ENCODE peak calls at places on chromosomes 7 and 10, in six cellular contexts. One of them, this sample, is unnamed.

GRCh38 chr10:13346280-13346819 is 1.7 kb downstream of the SEPHS1 start:
- DNase-seq in prostate gland: no peak
- DNase-seq in CD8-positive, alpha-beta T cell: no peak
- DNase-seq in body of pancreas: no peak
- DNase-seq in lower lobe of right lung: no peak
- DNase-seq in suprapubic skin: no peak
- DNase-seq in this sample: no peak

GRCh38 chr7:114973147-114973546 is 51.3 kb downstream of the MDFIC start:
- DNase-seq in lower lobe of right lung: no peak
- DNase-seq in body of pancreas: no peak
- DNase-seq in suprapubic skin: no peak
- DNase-seq in prostate gland: no peak
- DNase-seq in CD8-positive, alpha-beta T cell: no peak
- DNase-seq in this sample: no peak

GRCh38 chr10:46537309-46537708 is 19.1 kb downstream of the GPRIN2 start:
- DNase-seq in suprapubic skin: peak; percentile 47
- DNase-seq in prostate gland: no peak
- DNase-seq in body of pancreas: no peak
- DNase-seq in CD8-positive, alpha-beta T cell: no peak
- DNase-seq in lower lobe of right lung: no peak
- DNase-seq in this sample: no peak

GRCh38 chr10:32372000-32372875 is 25.3 kb upstream of the EPC1 start:
- DNase-seq in CD8-positive, alpha-beta T cell: no peak
- DNase-seq in suprapubic skin: no peak
- DNase-seq in body of pancreas: peak; percentile 61
- DNase-seq in prostate gland: no peak
- DNase-seq in lower lobe of right lung: no peak
- DNase-seq in this sample: no peak

GRCh38 chr7:5767066-5767465 is 14.4 kb downstream of the RNF216 start:
- DNase-seq in CD8-positive, alpha-beta T cell: no peak
- DNase-seq in lower lobe of right lung: no peak
- DNase-seq in suprapubic skin: no peak
- DNase-seq in body of pancreas: no peak
- DNase-seq in prostate gland: no peak
- DNase-seq in this sample: no peak

GRCh38 chr7:16989883-16990413 is 108.2 kb upstream of the AGR3 start:
- DNase-seq in prostate gland: peak; percentile 98
- DNase-seq in CD8-positive, alpha-beta T cell: no peak
- DNase-seq in lower lobe of right lung: peak; percentile 75
- DNase-seq in suprapubic skin: peak; percentile 83
- DNase-seq in body of pancreas: peak; percentile 70
- DNase-seq in this sample: peak; percentile 65

GRCh38 chr7:63789378-63790176 is 209.1 kb upstream of the ZNF722 start:
- DNase-seq in suprapubic skin: peak; percentile 76
- DNase-seq in prostate gland: peak; percentile 12
- DNase-seq in lower lobe of right lung: no peak
- DNase-seq in CD8-positive, alpha-beta T cell: no peak
- DNase-seq in body of pancreas: no peak
- DNase-seq in this sample: no peak

GRCh38 chr7:11473807-11474424 is 358.1 kb downstream of the THSD7A start:
- DNase-seq in suprapubic skin: no peak
- DNase-seq in prostate gland: no peak
- DNase-seq in CD8-positive, alpha-beta T cell: no peak
- DNase-seq in body of pancreas: no peak
- DNase-seq in lower lobe of right lung: no peak
- DNase-seq in this sample: no peak

GRCh38 chr10:110005716-110006115 is 2.1 kb upstream of the ADD3 start:
- DNase-seq in lower lobe of right lung: no peak
- DNase-seq in CD8-positive, alpha-beta T cell: no peak
- DNase-seq in body of pancreas: peak; percentile 22
- DNase-seq in prostate gland: no peak
- DNase-seq in suprapubic skin: no peak
- DNase-seq in this sample: peak; percentile 61

GRCh38 chr7:4168041-4168440 is 514.1 kb upstream of the FOXK1 start:
- DNase-seq in body of pancreas: no peak
- DNase-seq in prostate gland: no peak
- DNase-seq in lower lobe of right lung: no peak
- DNase-seq in CD8-positive, alpha-beta T cell: no peak
- DNase-seq in suprapubic skin: no peak
- DNase-seq in this sample: no peak

GRCh38 chr7:118214051-118214832 is 10.3 kb upstream of the ANKRD7 start:
- DNase-seq in prostate gland: peak; percentile 65
- DNase-seq in CD8-positive, alpha-beta T cell: peak; percentile 72
- DNase-seq in suprapubic skin: peak; percentile 81
- DNase-seq in lower lobe of right lung: peak; percentile 69
- DNase-seq in body of pancreas: peak; percentile 72
- DNase-seq in this sample: no peak

GRCh38 chr10:109517748-109518147 is 405.6 kb downstream of the XPNPEP1 start:
- DNase-seq in CD8-positive, alpha-beta T cell: no peak
- DNase-seq in suprapubic skin: no peak
- DNase-seq in lower lobe of right lung: no peak
- DNase-seq in prostate gland: no peak
- DNase-seq in body of pancreas: no peak
- DNase-seq in this sample: no peak

GRCh38 chr10:9379183-9379582 is 1324.7 kb downstream of the GATA3 start:
- DNase-seq in prostate gland: no peak
- DNase-seq in body of pancreas: no peak
- DNase-seq in CD8-positive, alpha-beta T cell: no peak
- DNase-seq in lower lobe of right lung: no peak
- DNase-seq in suprapubic skin: no peak
- DNase-seq in this sample: no peak

GRCh38 chr7:90345548-90346319 is 782 bp upstream of the GTPBP10 start:
- DNase-seq in prostate gland: peak; percentile 27
- DNase-seq in suprapubic skin: no peak
- DNase-seq in lower lobe of right lung: no peak
- DNase-seq in CD8-positive, alpha-beta T cell: no peak
- DNase-seq in body of pancreas: no peak
- DNase-seq in this sample: peak; percentile 20

GRCh38 chr7:105353752-105354328 is 34.9 kb downstream of the SRPK2 start:
- DNase-seq in lower lobe of right lung: peak; percentile 56
- DNase-seq in CD8-positive, alpha-beta T cell: no peak
- DNase-seq in suprapubic skin: no peak
- DNase-seq in body of pancreas: no peak
- DNase-seq in prostate gland: no peak
- DNase-seq in this sample: no peak

GRCh38 chr10:110422548-110422947 is 75.2 kb upstream of the DUSP5 start:
- DNase-seq in lower lobe of right lung: no peak
- DNase-seq in body of pancreas: no peak
- DNase-seq in prostate gland: no peak
- DNase-seq in suprapubic skin: no peak
- DNase-seq in CD8-positive, alpha-beta T cell: no peak
- DNase-seq in this sample: no peak

GRCh38 chr10:9635691-9636090 is 1382.0 kb upstream of the CELF2 start:
- DNase-seq in lower lobe of right lung: no peak
- DNase-seq in body of pancreas: no peak
- DNase-seq in prostate gland: no peak
- DNase-seq in suprapubic skin: no peak
- DNase-seq in CD8-positive, alpha-beta T cell: no peak
- DNase-seq in this sample: no peak

GRCh38 chr10:68331455-68332258 is at the start of gene HNRNPH3:
- DNase-seq in prostate gland: peak; percentile 98
- DNase-seq in CD8-positive, alpha-beta T cell: peak; percentile 99
- DNase-seq in suprapubic skin: peak; percentile 99
- DNase-seq in lower lobe of right lung: peak; percentile 97
- DNase-seq in body of pancreas: peak; percentile 99
- DNase-seq in this sample: peak; percentile 99

GRCh38 chr10:34598972-34599371 is 216.1 kb downstream of the PARD3 start:
- DNase-seq in lower lobe of right lung: no peak
- DNase-seq in suprapubic skin: no peak
- DNase-seq in body of pancreas: no peak
- DNase-seq in prostate gland: no peak
- DNase-seq in CD8-positive, alpha-beta T cell: no peak
- DNase-seq in this sample: no peak

GRCh38 chr7:111242361-111242760 is 151.4 kb downstream of the LRRN3 start:
- DNase-seq in CD8-positive, alpha-beta T cell: no peak
- DNase-seq in lower lobe of right lung: no peak
- DNase-seq in prostate gland: no peak
- DNase-seq in suprapubic skin: no peak
- DNase-seq in body of pancreas: no peak
- DNase-seq in this sample: no peak

GRCh38 chr10:73044378-73045285 is 52.0 kb downstream of the P4HA1 start:
- DNase-seq in CD8-positive, alpha-beta T cell: no peak
- DNase-seq in prostate gland: no peak
- DNase-seq in lower lobe of right lung: no peak
- DNase-seq in body of pancreas: no peak
- DNase-seq in suprapubic skin: no peak
- DNase-seq in this sample: no peak

GRCh38 chr10:110069502-110069982 is 61.8 kb downstream of the ADD3 start:
- DNase-seq in suprapubic skin: no peak
- DNase-seq in CD8-positive, alpha-beta T cell: no peak
- DNase-seq in lower lobe of right lung: no peak
- DNase-seq in prostate gland: no peak
- DNase-seq in body of pancreas: no peak
- DNase-seq in this sample: no peak

GRCh38 chr10:30606313-30606712 is 23.2 kb downstream of the LYZL2 start:
- DNase-seq in lower lobe of right lung: no peak
- DNase-seq in prostate gland: no peak
- DNase-seq in body of pancreas: no peak
- DNase-seq in CD8-positive, alpha-beta T cell: no peak
- DNase-seq in suprapubic skin: no peak
- DNase-seq in this sample: no peak

GRCh38 chr10:131346456-131346855 is 34.9 kb upstream of the TCERG1L start:
- DNase-seq in body of pancreas: no peak
- DNase-seq in CD8-positive, alpha-beta T cell: no peak
- DNase-seq in prostate gland: no peak
- DNase-seq in suprapubic skin: no peak
- DNase-seq in lower lobe of right lung: no peak
- DNase-seq in this sample: no peak
- H3K9me3 ChIP-seq in body of pancreas: no peaks in the 10 kb centered on the region
- H3K9me3 ChIP-seq in CD8-positive, alpha-beta T cell: no peaks in the 10 kb centered on the region
- H3K9me3 ChIP-seq in prostate gland: no peaks in the 10 kb centered on the region
- H3K9me3 ChIP-seq in suprapubic skin: no peaks in the 10 kb centered on the region
- H3K9me3 ChIP-seq in lower lobe of right lung: no peaks in the 10 kb centered on the region
- H3K9me3 ChIP-seq in this sample: no peaks in the 10 kb centered on the region

GRCh38 chr10:10776363-10776762 is 241.3 kb upstream of the CELF2 start:
- DNase-seq in body of pancreas: no peak
- DNase-seq in suprapubic skin: no peak
- DNase-seq in prostate gland: no peak
- DNase-seq in CD8-positive, alpha-beta T cell: no peak
- DNase-seq in lower lobe of right lung: no peak
- DNase-seq in this sample: no peak
- TF ChIP-seq CTCF in body of pancreas: no peak
- TF ChIP-seq CTCF in suprapubic skin: no peak
- TF ChIP-seq CTCF in prostate gland: no peak
- TF ChIP-seq CTCF in CD8-positive, alpha-beta T cell: no peak
- TF ChIP-seq CTCF in lower lobe of right lung: no peak
- TF ChIP-seq CTCF in this sample: no peak

GRCh38 chr7:143410523-143411004 is 1.9 kb upstream of the EPHA1 start:
- DNase-seq in prostate gland: no peak
- DNase-seq in body of pancreas: no peak
- DNase-seq in lower lobe of right lung: no peak
- DNase-seq in CD8-positive, alpha-beta T cell: no peak
- DNase-seq in suprapubic skin: no peak
- DNase-seq in this sample: no peak
- H3K4me3 ChIP-seq in prostate gland: no peak overlapping the region
- H3K4me3 ChIP-seq in body of pancreas: no peak overlapping the region
- H3K4me3 ChIP-seq in lower lobe of right lung: no peak overlapping the region
- H3K4me3 ChIP-seq in CD8-positive, alpha-beta T cell: no peak overlapping the region
- H3K4me3 ChIP-seq in suprapubic skin: no peak overlapping the region
- H3K4me3 ChIP-seq in this sample: no peak overlapping the region

GRCh38 chr7:69439040-69439439 is 159.2 kb upstream of the AUTS2 start:
- DNase-seq in body of pancreas: no peak
- DNase-seq in suprapubic skin: no peak
- DNase-seq in lower lobe of right lung: no peak
- DNase-seq in prostate gland: no peak
- DNase-seq in CD8-positive, alpha-beta T cell: no peak
- DNase-seq in this sample: no peak

GRCh38 chr7:69439636-69440325 is 158.5 kb upstream of the AUTS2 start:
- DNase-seq in CD8-positive, alpha-beta T cell: no peak
- DNase-seq in prostate gland: no peak
- DNase-seq in body of pancreas: no peak
- DNase-seq in lower lobe of right lung: no peak
- DNase-seq in suprapubic skin: no peak
- DNase-seq in this sample: no peak

GRCh38 chr7:69436944-69437343 is 161.3 kb upstream of the AUTS2 start:
- DNase-seq in body of pancreas: no peak
- DNase-seq in lower lobe of right lung: no peak
- DNase-seq in CD8-positive, alpha-beta T cell: no peak
- DNase-seq in suprapubic skin: no peak
- DNase-seq in prostate gland: no peak
- DNase-seq in this sample: no peak

GRCh38 chr7:69434350-69434749 is 163.9 kb upstream of the AUTS2 start:
- DNase-seq in body of pancreas: no peak
- DNase-seq in suprapubic skin: no peak
- DNase-seq in prostate gland: no peak
- DNase-seq in CD8-positive, alpha-beta T cell: no peak
- DNase-seq in lower lobe of right lung: no peak
- DNase-seq in this sample: no peak

GRCh38 chr7:69438584-69438983 is 159.7 kb upstream of the AUTS2 start:
- DNase-seq in suprapubic skin: no peak
- DNase-seq in prostate gland: no peak
- DNase-seq in body of pancreas: no peak
- DNase-seq in lower lobe of right lung: no peak
- DNase-seq in CD8-positive, alpha-beta T cell: no peak
- DNase-seq in this sample: no peak
- H3K9me3 ChIP-seq in suprapubic skin: no peaks in the 10 kb centered on the region
- H3K9me3 ChIP-seq in prostate gland: no peaks in the 10 kb centered on the region
- H3K9me3 ChIP-seq in body of pancreas: no peaks in the 10 kb centered on the region
- H3K9me3 ChIP-seq in lower lobe of right lung: no peaks in the 10 kb centered on the region
- H3K9me3 ChIP-seq in CD8-positive, alpha-beta T cell: no peaks in the 10 kb centered on the region
- H3K9me3 ChIP-seq in this sample: no peaks in the 10 kb centered on the region

GRCh38 chr10:33487014-33487776 is 152.7 kb upstream of the NRP1 start:
- DNase-seq in CD8-positive, alpha-beta T cell: no peak
- DNase-seq in prostate gland: no peak
- DNase-seq in body of pancreas: no peak
- DNase-seq in lower lobe of right lung: no peak
- DNase-seq in suprapubic skin: no peak
- DNase-seq in this sample: peak; percentile 8
- TF ChIP-seq CTCF in CD8-positive, alpha-beta T cell: no peak
- TF ChIP-seq CTCF in prostate gland: no peak
- TF ChIP-seq CTCF in body of pancreas: no peak
- TF ChIP-seq CTCF in lower lobe of right lung: no peak
- TF ChIP-seq CTCF in suprapubic skin: no peak
- TF ChIP-seq CTCF in this sample: no peak